ENCODE peak calls at places on chromosomes 6 and 20, in ten cellular contexts. N is RWPE1; C is astrocyte of the cerebellum; Y is osteocyte; X is activated naive CD4-positive, alpha-beta T cell treated with Interleukin-2 at 50 U/mL for 16 hours; E is activated CD8-positive, alpha-beta T cell treated with anti-CD3 and anti-CD28 coated beads for 36 hours; D is mesothelial cell of epicardium; T is epithelial cell of prostate; W is GM04504; R is COR-L47. O is an unnamed sample.

GRCh38 chr6:42777126-42777822 is 4.6 kb upstream of the BICRAL start:
- DNase-seq in Y (no peak), T (no peak), C (peak; percentile 63), N (no peak), W (no peak), D (no peak), E (no peak), R (no peak), X (no peak), O (no peak)

GRCh38 chr6:89886378-89887120 is 7.7 kb upstream of the GJA10 start:
- DNase-seq in R (no peak), T (no peak), Y (no peak), C (no peak), E (no peak), W (no peak), X (no peak), D (no peak), N (no peak), O (no peak)

GRCh38 chr6:2505624-2506023 is 245.1 kb downstream of the MYLK4 start:
- DNase-seq in D (no peak), E (peak; percentile 5), N (no peak), T (no peak), Y (peak; percentile 82), C (no peak), X (no peak), R (no peak), W (no peak), O (no peak)

GRCh38 chr6:132520953-132521352 is 8.0 kb upstream of the STX7 start:
- DNase-seq in W (peak; percentile 28), C (peak; percentile 8), Y (no peak), D (no peak), T (no peak), X (no peak), E (no peak), N (no peak), R (no peak), O (no peak)

GRCh38 chr20:35892871-35893270 is 61.4 kb downstream of the SCAND1 start:
- DNase-seq in R (no peak), Y (no peak), X (no peak), D (no peak), E (no peak), W (no peak), T (no peak), N (no peak), C (no peak), O (no peak)

GRCh38 chr20:61664741-61665320 is 400.9 kb downstream of the TAF4 start:
- DNase-seq in Y (no peak), W (no peak), C (no peak), X (no peak), R (no peak), E (no peak), T (no peak), D (no peak), N (no peak), O (no peak)

GRCh38 chr6:143064996-143065683 is 4.5 kb downstream of the AIG1 start:
- DNase-seq in R (no peak), E (no peak), Y (no peak), N (no peak), T (no peak), W (no peak), X (no peak), D (no peak), C (no peak), O (no peak)

GRCh38 chr6:143614270-143614669 is 63.5 kb upstream of the PHACTR2 start:
- DNase-seq in E (no peak), D (no peak), C (no peak), Y (no peak), N (no peak), T (no peak), R (no peak), W (no peak), X (no peak), O (no peak)

GRCh38 chr20:63697357-63697867 is 960 bp downstream of the TNFRSF6B start:
- DNase-seq in T (no peak), Y (no peak), D (no peak), X (no peak), C (no peak), E (no peak), R (no peak), W (no peak), N (peak; percentile 55), O (no peak)

GRCh38 chr6:27476090-27476489 is 3.2 kb upstream of the ZNF184 start:
- DNase-seq in D (no peak), Y (no peak), E (no peak), X (no peak), W (no peak), N (no peak), R (no peak), C (no peak), T (no peak), O (no peak)

GRCh38 chr6:14882394-14883073 is 363.3 kb upstream of the JARID2 start:
- DNase-seq in X (no peak), N (no peak), R (no peak), E (no peak), W (no peak), D (no peak), C (no peak), Y (no peak), T (no peak), O (no peak)

GRCh38 chr6:82073484-82073883 is 174.1 kb downstream of the IBTK start:
- DNase-seq in R (peak; percentile 39), W (no peak), X (no peak), T (no peak), D (no peak), E (no peak), C (no peak), N (no peak), Y (no peak), O (no peak)

GRCh38 chr6:107965746-107966145 is 7.7 kb upstream of the SEC63 start:
- DNase-seq in T (peak; percentile 89), C (no peak), Y (no peak), W (peak; percentile 84), N (peak; percentile 52), R (no peak), D (no peak), E (no peak), X (no peak), O (no peak)

O was measured in NCI-H1048.